ENCODE peak calls at places on chromosomes 12 and 14, in five cellular contexts. R is AG04450, G is epithelial cell of esophagus, F is upper lobe of right lung, H is cardiac muscle cell. M is an unnamed sample.

GRCh38 chr14:22513066-22513812 is 75.8 kb downstream of the DAD1 start:
- DNase-seq in G (no peak), F (no peak), R (no peak), H (no peak), M (no peak)

GRCh38 chr12:123686636-123687190 is 15.8 kb downstream of the TCTN2 start:
- DNase-seq in G (no peak), R (no peak), F (no peak), H (no peak), M (no peak)

GRCh38 chr14:74368441-74368840 is 20.2 kb downstream of the VRTN start:
- DNase-seq in F (peak; percentile 33), R (no peak), H (no peak), G (no peak), M (no peak)

GRCh38 chr14:104443391-104444158 is 136.0 kb upstream of the C14orf180 start:
- DNase-seq in H (peak; percentile 36), G (no peak), F (peak; percentile 61), R (no peak), M (no peak)

GRCh38 chr12:12916135-12916956 is 25.0 kb downstream of the GPRC5A start:
- DNase-seq in H (peak; percentile 87), F (peak; percentile 87), G (peak; percentile 74), R (no peak), M (peak; percentile 91)

GRCh38 chr14:32933943-32934890 is 4.5 kb upstream of the NPAS3 start:
- DNase-seq in G (no peak), H (peak; percentile 70), F (no peak), R (no peak), M (peak; percentile 62)

GRCh38 chr12:27899151-27899661 is 73.3 kb downstream of the PTHLH start:
- DNase-seq in F (no peak), H (peak; percentile 3), G (peak; percentile 99), R (peak; percentile 98), M (no peak)

GRCh38 chr12:108989381-108989780 is 31.5 kb downstream of the SVOP start:
- DNase-seq in G (no peak), R (no peak), H (no peak), F (no peak), M (no peak)

GRCh38 chr12:8642775-8643174 is 19.9 kb downstream of the MFAP5 start:
- DNase-seq in R (no peak), H (no peak), G (no peak), F (no peak), M (no peak)

GRCh38 chr12:127389923-127390322 is 877.0 kb upstream of the TMEM132C start:
- DNase-seq in G (peak; percentile 65), F (no peak), R (peak; percentile 26), H (peak; percentile 86), M (peak; percentile 16)

GRCh38 chr14:54815531-54815930 is 87.1 kb downstream of the GCH1 start:
- DNase-seq in H (no peak), R (no peak), F (no peak), G (no peak), M (no peak)

GRCh38 chr14:68520637-68521556 is 272.0 kb downstream of the ZFP36L1 start:
- DNase-seq in H (no peak), F (no peak), R (no peak), G (peak; percentile 97), M (no peak)

GRCh38 chr12:120599672-120600537 is 18.7 kb upstream of the POP5 start:
- DNase-seq in G (no peak), H (no peak), R (no peak), F (no peak), M (no peak)

GRCh38 chr14:35046048-35046750 is at the start of gene FAM177A1:
- DNase-seq in G (peak; percentile 99), R (peak; percentile 80), F (peak; percentile 100), H (peak; percentile 98), M (peak; percentile 85)

GRCh38 chr14:35044939-35045797 is 904 bp upstream of the FAM177A1 start:
- DNase-seq in G (peak; percentile 29), R (peak; percentile 7), H (no peak), F (no peak), M (no peak)

GRCh38 chr14:35045798-35046047 is 349 bp upstream of the FAM177A1 start:
- DNase-seq in G (no peak), H (no peak), F (no peak), R (no peak), M (no peak)

GRCh38 chr14:35047961-35048513 is 2.0 kb downstream of the FAM177A1 start:
- DNase-seq in F (no peak), R (no peak), G (no peak), H (no peak), M (no peak)

DNA sequence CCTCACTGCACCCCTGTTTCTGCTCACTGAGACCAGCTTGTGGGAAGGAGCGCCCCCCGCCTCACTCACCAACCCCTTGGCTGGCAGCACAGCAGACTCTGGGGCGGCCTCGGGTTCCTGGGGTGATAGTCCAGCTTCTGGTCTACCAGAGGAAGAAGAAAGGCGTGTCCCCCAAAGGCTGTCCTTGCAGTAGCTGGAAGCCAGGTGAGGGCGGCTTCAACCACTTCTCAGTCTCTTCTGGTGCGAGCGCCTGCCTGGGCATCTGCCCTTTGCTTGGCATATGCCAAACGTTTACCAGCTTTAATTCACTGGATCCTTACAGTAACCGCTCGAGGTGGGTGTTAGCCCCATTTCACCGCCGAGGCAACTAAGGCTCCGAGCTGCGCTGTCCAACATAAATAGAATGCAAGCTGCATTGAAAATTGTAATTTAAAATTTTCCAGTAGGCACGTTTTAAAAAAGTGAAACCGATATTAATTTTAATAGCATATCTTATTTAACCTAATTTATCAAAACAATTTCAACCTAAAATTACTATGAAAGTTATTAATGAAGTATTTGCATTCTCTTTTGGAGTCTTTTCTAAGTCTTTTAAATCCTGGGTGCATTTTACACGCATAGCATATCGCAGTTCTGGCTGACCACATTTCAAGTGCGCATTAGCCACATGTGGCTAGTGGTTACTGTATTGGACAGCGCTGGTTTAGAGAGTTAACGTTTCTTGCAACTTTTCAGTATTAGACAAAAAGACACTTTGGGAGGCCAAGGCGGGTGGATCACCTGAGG is 872 bp downstream of the FAM177A1 start:
- DNase-seq in F (no peak), H (no peak), R (no peak), G (peak; percentile 62), M (no peak)
- TF ChIP-seq CTCF in F (no peak), H (no peak), R (no peak), G (no peak), M (no peak)

GRCh38 chr14:59061292-59061691 is 127.2 kb upstream of the DAAM1 start:
- DNase-seq in R (no peak), F (no peak), H (no peak), G (no peak), M (no peak)

GRCh38 chr14:59060841-59061240 is 127.6 kb upstream of the DAAM1 start:
- DNase-seq in G (no peak), R (no peak), H (no peak), F (no peak), M (no peak)

GRCh38 chr14:59055439-59056045 is 132.9 kb upstream of the DAAM1 start:
- DNase-seq in H (peak; percentile 57), G (peak; percentile 62), R (peak; percentile 30), F (no peak), M (no peak)
- TF ChIP-seq CTCF in H (peak; percentile 85), G (peak; percentile 81), R (peak; percentile 86), F (peak; percentile 80), M (peak; percentile 82)

DNA sequence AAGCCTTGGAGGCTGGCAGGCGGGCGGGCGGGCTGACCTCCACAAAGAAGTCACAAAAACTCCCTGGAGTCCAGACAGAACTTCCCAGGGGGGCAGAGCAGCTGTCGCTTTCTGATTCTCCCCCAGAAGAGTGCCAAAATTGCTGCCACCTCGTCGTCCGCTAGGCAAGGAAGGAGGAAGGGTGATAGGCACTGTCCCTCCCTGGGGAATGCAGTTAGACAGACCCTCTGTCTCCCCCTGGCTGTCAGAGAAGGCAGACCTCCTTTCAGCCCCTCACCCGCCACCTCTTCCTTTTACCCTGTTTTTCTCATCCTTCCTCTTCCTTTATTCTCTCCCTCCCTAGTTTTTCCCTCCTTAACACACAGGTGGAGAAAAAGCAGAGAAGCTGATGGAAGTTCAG is 18.7 kb downstream of the GRIN2B start:
- DNase-seq in R (no peak), G (no peak), H (peak; percentile 4), F (no peak), M (no peak)
- TF ChIP-seq CTCF in R (peak; percentile 33), G (no peak), H (no peak), F (no peak), M (peak; percentile 56)

DNA sequence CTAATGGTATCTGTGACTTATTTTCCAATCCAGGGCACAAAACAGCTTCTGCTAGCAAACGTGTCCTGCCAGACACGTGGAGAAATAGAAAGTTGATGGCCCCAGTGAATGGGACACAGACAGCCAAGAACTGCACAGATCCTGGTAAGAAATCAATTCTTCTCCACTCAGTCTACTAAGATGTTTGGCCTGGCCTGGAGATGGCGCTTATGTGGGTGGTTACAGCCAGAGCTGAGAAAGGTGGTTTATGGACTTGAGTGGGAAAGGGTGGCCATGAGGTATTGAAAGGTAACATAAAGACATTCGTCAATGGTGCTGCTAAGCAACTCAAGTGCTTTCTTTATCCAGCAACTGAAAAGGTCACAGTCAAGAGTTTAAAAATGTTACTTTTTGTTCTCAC is 2.9 kb downstream of the SLC24A4 start:
- DNase-seq in R (no peak), F (no peak), H (no peak), G (no peak), M (no peak)
- TF ChIP-seq CTCF in R (peak; percentile 7), F (no peak), H (no peak), G (peak; percentile 21), M (no peak)